ENCODE peak calls at places on chromosome 18, in nine cellular contexts. F is omental fat pad, H is AG20443, B is fibroblast of the conjunctiva, A is HTR-8/SVneo, M is foreskin fibroblast, T is T-cell, Q is Calu3, U is KG1. D is an unnamed sample.

GRCh38 chr18:75507636-75508035 is 80.1 kb upstream of the SMIM21 start:
- DNase-seq in F (no peak), B (no peak), A (no peak), T (no peak), M (no peak), Q (no peak), U (peak), H (no peak), D (no peak)

GRCh38 chr18:9792565-9793226 is 84.6 kb downstream of the RAB31 start:
- DNase-seq in T (no peak), U (no peak), F (no peak), M (no peak), H (no peak), Q (peak), A (no peak), B (no peak), D (no peak)

GRCh38 chr18:8686556-8686955 is 18.8 kb upstream of the MTCL1 start:
- DNase-seq in T (no peak), H (no peak), A (no peak), F (no peak), M (no peak), Q (no peak), B (no peak), U (no peak), D (no peak)

GRCh38 chr18:79333046-79333445 is 62.7 kb upstream of the NFATC1 start:
- DNase-seq in U (no peak), F (no peak), T (no peak), M (no peak), B (no peak), H (no peak), A (no peak), Q (no peak), D (no peak)

GRCh38 chr18:10558243-10558966 is 32.6 kb downstream of the NAPG start:
- DNase-seq in M (no peak), Q (no peak), T (no peak), F (no peak), A (no peak), B (no peak), H (no peak), U (no peak), D (no peak)

GRCh38 chr18:46158498-46158897 is 54.3 kb downstream of the HAUS1 start:
- DNase-seq in B (no peak), Q (no peak), F (no peak), U (no peak), M (no peak), T (no peak), A (no peak), H (peak), D (no peak)

GRCh38 chr18:60981651-60982050 is 351.6 kb upstream of the CDH20 start:
- DNase-seq in U (no peak), F (no peak), M (no peak), A (no peak), Q (no peak), T (no peak), B (no peak), H (no peak), D (no peak)

GRCh38 chr18:73535189-73535588 is 612.4 kb downstream of the FBXO15 start:
- DNase-seq in T (no peak), B (no peak), Q (no peak), U (no peak), A (no peak), F (no peak), H (no peak), M (no peak), D (no peak)

GRCh38 chr18:45839415-45840395 is 14.2 kb downstream of the SIGLEC15 start:
- DNase-seq in F (no peak), A (peak), H (peak), T (peak), U (no peak), B (peak), M (peak), Q (peak), D (peak)

GRCh38 chr18:27202771-27203170 is 17.7 kb upstream of the CHST9 start:
- DNase-seq in U (no peak), H (no peak), F (no peak), T (no peak), M (no peak), B (no peak), Q (no peak), A (no peak), D (no peak)

GRCh38 chr18:46903406-46903805 is 13.9 kb downstream of the PIAS2 start:
- DNase-seq in T (no peak), M (no peak), A (no peak), B (no peak), Q (no peak), F (no peak), U (no peak), H (no peak), D (no peak)

GRCh38 chr18:10412933-10413332 is 41.5 kb upstream of the APCDD1 start:
- DNase-seq in M (no peak), U (no peak), T (no peak), A (no peak), Q (no peak), F (no peak), B (no peak), H (no peak), D (no peak)

GRCh38 chr18:23330423-23330822 is 122.7 kb upstream of the RIOK3 start:
- DNase-seq in T (no peak), A (no peak), H (no peak), F (no peak), M (no peak), U (no peak), Q (no peak), B (no peak), D (no peak)

GRCh38 chr18:495017-495416 is 5.5 kb downstream of the COLEC12 start:
- DNase-seq in B (no peak), U (peak), T (no peak), Q (no peak), F (no peak), H (no peak), A (no peak), M (no peak), D (no peak)

GRCh38 chr18:21903688-21904087 is 163.1 kb downstream of the MIB1 start:
- DNase-seq in Q (no peak), H (no peak), A (no peak), B (no peak), F (no peak), U (no peak), T (no peak), M (no peak), D (no peak)

GRCh38 chr18:4207383-4207782 is 247.7 kb downstream of the DLGAP1 start:
- DNase-seq in U (no peak), H (no peak), A (no peak), F (no peak), B (no peak), T (no peak), M (no peak), Q (no peak), D (no peak)

D was measured in GF-D8.